ENCODE peak calls at places on chromosome 14, in four cellular contexts. C is heart right ventricle, T is aorta, R is small intestine. I is an unnamed sample.

GRCh38 chr14:101727611-101728010 is 33.9 kb upstream of the PPP2R5C start:
- DNase-seq in C (no peak), T (no peak), R (no peak), I (no peak)

GRCh38 chr14:68749487-68750475 is 43.1 kb downstream of the ZFP36L1 start:
- DNase-seq in C (no peak), T (no peak), R (no peak), I (no peak)

GRCh38 chr14:67411375-67411774 is 590 bp downstream of the PLEK2 start:
- DNase-seq in C (no peak), T (no peak), R (no peak), I (no peak)

GRCh38 chr14:68910540-68910939 is 68.6 kb downstream of the ACTN1 start:
- DNase-seq in C (no peak), T (no peak), R (no peak), I (no peak)

GRCh38 chr14:29166507-29166906 is 399.9 kb downstream of the FOXG1 start:
- DNase-seq in C (no peak), T (no peak), R (peak; percentile 0), I (no peak)

GRCh38 chr14:62914025-62914424 is 131.2 kb downstream of the KCNH5 start:
- DNase-seq in C (no peak), T (no peak), R (no peak), I (no peak)

GRCh38 chr14:94342334-94342934 is 19.3 kb upstream of the SERPINA6 start:
- DNase-seq in C (peak; percentile 89), T (peak; percentile 90), R (peak; percentile 98), I (peak; percentile 86)

GRCh38 chr14:93977790-93978581 is 1.6 kb upstream of the ASB2 start:
- DNase-seq in C (no peak), T (no peak), R (peak; percentile 58), I (no peak)

GRCh38 chr14:104982548-104983230 is 2.9 kb upstream of the CLBA1 start:
- DNase-seq in C (no peak), T (peak; percentile 61), R (no peak), I (no peak)

GRCh38 chr14:55430024-55430690 is 10.3 kb downstream of the TBPL2 start:
- DNase-seq in C (peak; percentile 51), T (no peak), R (peak; percentile 75), I (no peak)

GRCh38 chr14:69270795-69271708 is 11.1 kb downstream of the GALNT16 start:
- DNase-seq in C (peak; percentile 30), T (no peak), R (no peak), I (no peak)

GRCh38 chr14:85533821-85534271 is 3.9 kb downstream of the FLRT2 start:
- DNase-seq in C (no peak), T (peak; percentile 75), R (no peak), I (no peak)

GRCh38 chr14:26276757-26277156 is 321.1 kb downstream of the NOVA1 start:
- DNase-seq in C (no peak), T (no peak), R (no peak), I (no peak)

GRCh38 chr14:67265131-67265530 is 23.9 kb downstream of the PALS1 start:
- DNase-seq in C (no peak), T (no peak), R (peak; percentile 42), I (no peak)

GRCh38 chr14:91299483-91300115 is 55.1 kb upstream of the GPR68 start:
- DNase-seq in C (no peak), T (no peak), R (no peak), I (no peak)

GRCh38 chr14:100865682-100866591 is 37.6 kb downstream of the RTL1 start:
- DNase-seq in C (no peak), T (peak; percentile 72), R (no peak), I (peak; percentile 10)

GRCh38 chr14:66955159-66955558 is 234.1 kb upstream of the GARIN2 start:
- DNase-seq in C (no peak), T (no peak), R (no peak), I (no peak)

GRCh38 chr14:27390130-27390529 is 792.3 kb upstream of the NOVA1 start:
- DNase-seq in C (no peak), T (no peak), R (no peak), I (no peak)

GRCh38 chr14:81889529-81889928 is 355.9 kb upstream of the SEL1L start:
- DNase-seq in C (no peak), T (no peak), R (no peak), I (no peak)

GRCh38 chr14:98993818-98994217 is 278.2 kb downstream of the BCL11B start:
- DNase-seq in C (no peak), T (no peak), R (no peak), I (no peak)

GRCh38 chr14:58488550-58488949 is 61.0 kb downstream of the KIAA0586 start:
- DNase-seq in C (no peak), T (no peak), R (no peak), I (no peak)

GRCh38 chr14:101817511-101818001 is 56.0 kb downstream of the PPP2R5C start:
- DNase-seq in C (no peak), T (no peak), R (no peak), I (no peak)

GRCh38 chr14:101603096-101603495 is 41.8 kb downstream of the DIO3 start:
- DNase-seq in C (no peak), T (no peak), R (no peak), I (peak; percentile 13)

GRCh38 chr14:64035143-64035542 is 182.3 kb downstream of the SYNE2 start:
- DNase-seq in C (no peak), T (no peak), R (no peak), I (no peak)

GRCh38 chr14:61234215-61234916 is 46.8 kb downstream of the TMEM30B start:
- DNase-seq in C (no peak), T (no peak), R (no peak), I (no peak)

GRCh38 chr14:75247286-75247922 is 31.2 kb upstream of the FOS start:
- DNase-seq in C (no peak), T (no peak), R (peak; percentile 75), I (no peak)

GRCh38 chr14:92670967-92671366 is 77.5 kb downstream of the LGMN start:
- DNase-seq in C (no peak), T (no peak), R (no peak), I (no peak)

GRCh38 chr14:67814826-67815225 is 1.6 kb downstream of the ZFYVE26 start:
- DNase-seq in C (no peak), T (no peak), R (no peak), I (no peak)

GRCh38 chr14:100547633-100548294 is 39.5 kb downstream of the BEGAIN start:
- DNase-seq in C (peak; percentile 38), T (no peak), R (peak; percentile 74), I (no peak)

GRCh38 chr14:105292810-105293711 is 7.7 kb downstream of the BRF1 start:
- DNase-seq in C (no peak), T (no peak), R (no peak), I (no peak)

GRCh38 chr14:60250318-60251035 is 1.5 kb downstream of the PPM1A start:
- DNase-seq in C (no peak), T (no peak), R (peak; percentile 38), I (no peak)

GRCh38 chr14:102878174-102878969 is 44.1 kb upstream of the AMN start:
- DNase-seq in C (no peak), T (no peak), R (peak; percentile 27), I (no peak)

GRCh38 chr14:69323266-69323966 is 63.5 kb downstream of the GALNT16 start:
- DNase-seq in C (no peak), T (peak; percentile 53), R (no peak), I (no peak)

DNA sequence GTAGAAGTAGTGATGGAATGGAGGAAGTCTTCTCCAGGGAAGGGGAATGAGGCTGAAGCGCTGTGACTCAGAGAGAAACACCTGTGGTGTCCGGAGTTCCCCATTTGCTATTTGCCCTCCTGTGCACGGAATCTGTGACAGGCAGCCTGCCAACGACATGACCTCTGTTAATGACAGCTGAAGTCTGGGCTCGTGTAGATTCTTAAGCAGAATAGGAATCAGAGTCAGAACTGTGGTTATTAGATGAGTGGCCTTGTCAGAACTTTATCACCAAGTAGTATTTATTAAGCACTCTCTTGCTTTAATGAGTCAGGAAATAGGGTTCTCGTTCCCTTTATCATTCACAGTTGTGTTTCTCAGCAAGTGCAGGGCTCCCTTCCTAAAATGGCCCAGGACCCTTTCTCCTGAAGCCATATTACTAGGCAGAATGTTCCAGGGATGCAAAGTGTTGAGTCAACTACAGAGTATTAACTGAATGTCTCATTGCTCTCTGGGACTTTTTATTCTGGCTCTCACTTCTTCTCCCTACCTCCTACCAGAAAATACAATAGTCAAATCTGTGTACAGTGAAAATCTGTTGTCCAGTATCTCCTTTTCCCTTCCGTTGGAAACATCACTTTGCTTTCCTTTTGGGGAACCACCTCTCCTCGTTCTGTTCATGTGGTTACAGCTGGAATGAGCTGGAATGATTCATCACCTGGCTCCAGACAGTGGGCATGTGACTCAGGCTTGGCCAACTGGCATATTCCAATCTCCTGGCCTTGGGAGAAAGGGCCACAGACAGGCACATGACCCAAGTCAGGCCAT is 77.8 kb upstream of the MAX start:
- DNase-seq in C (peak; percentile 32), T (no peak), R (peak; percentile 60), I (no peak)
- H3K27ac ChIP-seq in C (no peak overlapping the region), T (no peak overlapping the region), R (no peak overlapping the region), I (no peak overlapping the region)

DNA sequence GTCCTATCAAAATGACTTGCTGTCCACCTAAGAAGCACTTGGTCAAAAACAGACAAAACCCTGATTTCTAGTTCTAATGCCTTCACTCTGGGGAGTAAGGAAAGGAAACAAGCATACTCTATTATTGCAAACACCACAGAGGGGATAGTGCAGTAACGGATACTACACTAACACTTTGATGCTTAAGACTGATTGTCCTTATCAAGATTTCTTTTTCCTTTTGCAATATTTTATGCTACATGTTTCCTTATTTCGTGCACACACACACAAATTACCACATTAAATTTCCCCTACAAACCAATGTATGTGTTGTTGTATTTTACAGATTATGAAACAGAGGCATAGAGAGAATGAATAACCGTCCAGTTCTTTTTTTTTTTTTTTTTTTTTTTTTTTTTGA is 5.1 kb upstream of the RNASE3 start:
- DNase-seq in C (no peak), T (no peak), R (no peak), I (no peak)
- H3K27ac ChIP-seq in C (no peak overlapping the region), T (no peak overlapping the region), R (no peak overlapping the region), I (no peak overlapping the region)

GRCh38 chr14:77641207-77641533 is 24.7 kb upstream of the SPTLC2 start:
- DNase-seq in C (no peak), T (no peak), R (no peak), I (no peak)

GRCh38 chr14:77638738-77639137 is 22.3 kb upstream of the SPTLC2 start:
- DNase-seq in C (no peak), T (no peak), R (peak; percentile 75), I (no peak)

GRCh38 chr14:77642407-77642806 is 26.0 kb upstream of the SPTLC2 start:
- DNase-seq in C (no peak), T (no peak), R (no peak), I (no peak)

GRCh38 chr14:77645520-77646230 is 29.2 kb upstream of the SPTLC2 start:
- DNase-seq in C (no peak), T (no peak), R (peak; percentile 67), I (no peak)

GRCh38 chr14:77641534-77642341 is 25.3 kb upstream of the SPTLC2 start:
- DNase-seq in C (peak; percentile 79), T (peak; percentile 93), R (peak; percentile 69), I (peak; percentile 64)
- H3K27ac ChIP-seq in C (peak overlapping the region; percentile 82), T (no peak overlapping the region), R (no peak overlapping the region), I (peak overlapping the region; percentile 34)

DNA sequence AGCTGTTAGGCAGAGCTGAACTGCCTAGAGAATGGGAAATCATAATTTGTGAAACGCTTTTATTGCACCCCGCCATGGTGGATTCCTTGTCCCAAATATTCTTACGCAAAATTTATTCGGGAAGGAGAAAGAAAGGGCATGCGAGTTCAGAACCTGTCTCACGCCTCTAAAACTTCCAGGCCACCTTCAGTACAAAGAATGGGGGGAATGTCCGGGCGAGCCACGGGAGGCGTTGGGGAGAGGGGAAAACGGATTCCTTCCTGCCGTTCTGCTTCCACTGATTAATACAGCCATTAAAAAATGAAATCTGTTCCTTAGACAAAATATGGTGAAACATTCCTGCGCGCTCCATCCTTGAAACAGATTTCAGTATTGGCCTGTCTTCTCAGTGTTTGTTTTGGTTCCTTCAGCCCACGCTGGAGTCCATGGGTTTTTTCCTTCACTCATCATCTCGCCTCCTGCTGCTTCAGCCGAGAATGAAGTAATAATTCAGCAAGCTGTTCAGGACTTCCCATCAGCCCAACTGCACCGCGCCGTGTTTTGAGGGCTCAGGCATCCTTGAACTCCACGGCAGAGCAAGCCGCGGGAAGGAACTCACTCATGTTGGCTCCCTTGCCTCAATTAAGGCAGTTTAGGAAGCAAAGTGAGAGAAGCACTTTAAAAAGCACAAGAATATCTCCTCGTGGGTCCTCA is 47.7 kb upstream of the CDKN3 start:
- DNase-seq in C (peak; percentile 39), T (peak; percentile 79), R (no peak), I (no peak)
- H3K27ac ChIP-seq in C (peak overlapping the region; percentile 28), T (no peak overlapping the region), R (no peak overlapping the region), I (no peak overlapping the region)

I was measured in dorsolateral prefrontal cortex.